ENCODE peak calls at places on chromosomes 2 and 18, in four cellular contexts. R is K562, I is fibroblast of lung, M is tibial nerve. L is an unnamed sample.

GRCh38 chr18:48947583-48947982 is 3.2 kb downstream of the SMAD7 start:
- DNase-seq in I (no peak), R (no peak), M (no peak), L (no peak)

GRCh38 chr18:62925031-62925688 is 209.8 kb downstream of the PHLPP1 start:
- DNase-seq in R (no peak), M (no peak), I (peak; percentile 55), L (no peak)

GRCh38 chr18:24398515-24398914 is 891 bp upstream of the OSBPL1A start:
- DNase-seq in I (peak; percentile 68), R (no peak), M (no peak), L (no peak)

GRCh38 chr2:37625781-37626548 is 45.5 kb downstream of the CDC42EP3 start:
- DNase-seq in I (peak; percentile 97), R (no peak), M (no peak), L (peak; percentile 59)

GRCh38 chr2:77144772-77145171 is 377.4 kb downstream of the LRRTM4 start:
- DNase-seq in R (no peak), M (no peak), I (no peak), L (no peak)

GRCh38 chr18:59695551-59695950 is 1.7 kb downstream of the CCBE1 start:
- DNase-seq in R (no peak), I (no peak), M (no peak), L (no peak)

GRCh38 chr2:8138923-8139667 is 542.8 kb upstream of the ID2 start:
- DNase-seq in I (no peak), R (no peak), M (peak; percentile 35), L (no peak)

GRCh38 chr18:3151379-3152264 is 68.1 kb downstream of the MYOM1 start:
- DNase-seq in I (peak; percentile 20), R (peak; percentile 52), M (no peak), L (no peak)

GRCh38 chr2:26555246-26556133 is 77.6 kb upstream of the OTOF start:
- DNase-seq in M (no peak), R (peak; percentile 38), I (no peak), L (no peak)

GRCh38 chr2:41706261-41706660 is 341.6 kb upstream of the PKDCC start:
- DNase-seq in M (no peak), R (no peak), I (no peak), L (no peak)

GRCh38 chr18:23421277-23421676 is 31.8 kb upstream of the RIOK3 start:
- DNase-seq in I (no peak), R (no peak), M (no peak), L (no peak)

GRCh38 chr18:13501896-13502295 is 224.5 kb downstream of the FAM210A start:
- DNase-seq in M (no peak), R (no peak), I (peak; percentile 42), L (no peak)

GRCh38 chr2:169776483-169776802 is 22.2 kb upstream of the SSB start:
- DNase-seq in R (no peak), M (no peak), I (peak; percentile 29), L (no peak)

GRCh38 chr2:172311921-172312345 is 115.5 kb upstream of the ITGA6 start:
- DNase-seq in M (peak; percentile 23), I (no peak), R (no peak), L (no peak)

GRCh38 chr2:108632748-108633147 is 86.5 kb upstream of the RANBP2 start:
- DNase-seq in R (no peak), I (no peak), M (no peak), L (no peak)

GRCh38 chr2:222835142-222835822 is 25.6 kb upstream of the ACSL3 start:
- DNase-seq in R (no peak), M (no peak), I (no peak), L (no peak)

GRCh38 chr2:197057946-197058345 is 131.4 kb upstream of the PGAP1 start:
- DNase-seq in M (no peak), R (no peak), I (no peak), L (no peak)

GRCh38 chr18:45650321-45650720 is 35.0 kb downstream of the SLC14A2 start:
- DNase-seq in M (no peak), I (no peak), R (no peak), L (no peak)

GRCh38 chr2:22340711-22341110 is 1044.3 kb upstream of the KLHL29 start:
- DNase-seq in M (no peak), R (no peak), I (no peak), L (no peak)

GRCh38 chr2:131646669-131647297 is 119.1 kb downstream of the CCDC74A start:
- DNase-seq in M (no peak), R (no peak), I (peak; percentile 14), L (no peak)

GRCh38 chr18:37869051-37869450 is 303.5 kb upstream of the CELF4 start:
- DNase-seq in R (no peak), M (no peak), I (no peak), L (no peak)

GRCh38 chr2:47088371-47089082 is 66.6 kb downstream of the STPG4 start:
- DNase-seq in I (peak; percentile 67), M (no peak), R (peak; percentile 76), L (no peak)

GRCh38 chr2:205060269-205060668 is 515.0 kb downstream of the PARD3B start:
- DNase-seq in R (no peak), M (no peak), I (peak; percentile 84), L (no peak)

GRCh38 chr2:59804662-59805258 is 748.7 kb downstream of the BCL11A start:
- DNase-seq in M (no peak), R (no peak), I (no peak), L (no peak)

GRCh38 chr2:205929445-205930027 is 156.4 kb downstream of the INO80D start:
- DNase-seq in I (no peak), M (no peak), R (no peak), L (no peak)

GRCh38 chr2:37506407-37507068 is 162.1 kb downstream of the QPCT start:
- DNase-seq in R (no peak), M (no peak), I (peak; percentile 36), L (no peak)

GRCh38 chr2:225310745-225311144 is 88.8 kb upstream of the NYAP2 start:
- DNase-seq in R (no peak), I (no peak), M (no peak), L (no peak)

GRCh38 chr2:45974056-45974455 is 322.6 kb downstream of the PRKCE start:
- DNase-seq in M (no peak), R (no peak), I (no peak), L (no peak)

GRCh38 chr18:46431522-46432171 is 225.4 kb downstream of the LOXHD1 start:
- DNase-seq in R (no peak), M (no peak), I (no peak), L (no peak)

GRCh38 chr2:23383087-23383486 is 1.9 kb upstream of the KLHL29 start:
- DNase-seq in M (no peak), R (peak; percentile 40), I (no peak), L (no peak)

DNA sequence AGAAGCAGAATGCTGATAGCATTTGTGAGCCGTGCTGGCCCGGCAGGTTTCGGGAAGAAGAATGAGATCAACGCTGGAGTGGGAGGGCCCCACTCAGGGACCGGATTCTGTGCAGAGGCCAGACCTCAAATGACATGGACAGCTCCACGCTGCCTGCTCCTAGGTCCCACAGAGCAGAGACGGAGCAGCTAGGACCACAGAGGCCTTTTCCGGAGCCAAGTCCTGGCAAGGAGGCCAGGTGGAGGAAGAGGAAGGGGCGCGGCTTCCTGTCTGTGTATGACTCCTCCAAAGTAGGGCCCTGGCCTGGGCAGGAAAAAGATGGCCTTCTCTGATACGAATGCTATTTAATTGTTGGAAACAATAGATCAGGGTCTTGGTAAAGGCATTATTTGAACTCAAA is 139.9 kb downstream of the LRRC30 start:
- DNase-seq in I (no peak), R (no peak), M (peak; percentile 21), L (no peak)
- H3K27ac ChIP-seq in I (no peak overlapping the region), R (no peak overlapping the region), M (no peak overlapping the region), L (no peak overlapping the region)

GRCh38 chr2:10387033-10387432 is 61.1 kb downstream of the ODC1 start:
- DNase-seq in M (no peak), R (no peak), I (no peak), L (no peak)

GRCh38 chr2:10389191-10389590 is 58.9 kb downstream of the ODC1 start:
- DNase-seq in M (no peak), I (no peak), R (no peak), L (no peak)

GRCh38 chr2:10390369-10390801 is 57.7 kb downstream of the ODC1 start:
- DNase-seq in I (no peak), M (no peak), R (peak; percentile 33), L (no peak)

GRCh38 chr2:10392100-10392499 is 56.0 kb downstream of the ODC1 start:
- DNase-seq in I (no peak), R (no peak), M (no peak), L (no peak)

GRCh38 chr2:10389596-10389995 is 58.5 kb downstream of the ODC1 start:
- DNase-seq in I (no peak), M (no peak), R (no peak), L (no peak)
- H3K27ac ChIP-seq in I (no peak overlapping the region), M (peak overlapping the region; percentile 22), R (no peak overlapping the region), L (no peak overlapping the region)

GRCh38 chr2:128537646-128538045 is 219.0 kb upstream of the HS6ST1 start:
- DNase-seq in I (peak; percentile 62), R (no peak), M (no peak), L (no peak)

GRCh38 chr2:128540670-128541069 is 222.0 kb upstream of the HS6ST1 start:
- DNase-seq in M (no peak), I (no peak), R (no peak), L (no peak)

GRCh38 chr2:128535928-128536327 is 217.3 kb upstream of the HS6ST1 start:
- DNase-seq in R (no peak), I (peak; percentile 93), M (no peak), L (no peak)

GRCh38 chr2:128536925-128537620 is 218.4 kb upstream of the HS6ST1 start:
- DNase-seq in I (peak; percentile 98), R (peak; percentile 57), M (no peak), L (no peak)

DNA sequence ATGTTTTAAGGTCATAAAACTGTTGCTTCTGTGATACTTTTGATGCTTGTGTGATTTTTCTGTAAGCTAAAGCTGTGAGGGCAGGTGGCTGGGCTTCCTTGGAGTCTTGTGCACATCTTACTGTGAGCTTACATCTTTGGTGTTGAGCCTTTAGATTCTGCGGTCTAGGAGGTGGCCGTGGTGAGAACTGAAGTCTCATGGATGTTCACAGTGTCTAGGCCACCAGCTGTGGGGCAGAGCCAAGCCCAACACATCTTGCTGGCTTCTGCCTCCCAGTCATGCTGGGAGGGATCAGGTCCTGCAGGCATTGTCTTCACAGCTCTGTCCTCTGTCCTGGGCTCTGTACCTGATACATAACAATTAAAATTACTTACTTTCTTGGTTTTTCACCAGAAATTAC is 219.7 kb upstream of the HS6ST1 start:
- DNase-seq in M (no peak), R (no peak), I (no peak), L (no peak)
- H3K27ac ChIP-seq in M (no peak overlapping the region), R (no peak overlapping the region), I (no peak overlapping the region), L (no peak overlapping the region)

GRCh38 chr2:55230551-55230950 is 1.5 kb downstream of the CLHC1 start:
- DNase-seq in R (no peak), I (no peak), M (no peak), L (no peak)

GRCh38 chr2:55225481-55226020 is 6.5 kb downstream of the CLHC1 start:
- DNase-seq in M (no peak), I (no peak), R (no peak), L (no peak)

GRCh38 chr2:55229221-55229620 is 2.9 kb downstream of the CLHC1 start:
- DNase-seq in M (no peak), R (no peak), I (peak; percentile 19), L (no peak)

GRCh38 chr2:55224761-55225261 is 7.3 kb downstream of the CLHC1 start:
- DNase-seq in M (no peak), I (no peak), R (peak; percentile 23), L (no peak)

DNA sequence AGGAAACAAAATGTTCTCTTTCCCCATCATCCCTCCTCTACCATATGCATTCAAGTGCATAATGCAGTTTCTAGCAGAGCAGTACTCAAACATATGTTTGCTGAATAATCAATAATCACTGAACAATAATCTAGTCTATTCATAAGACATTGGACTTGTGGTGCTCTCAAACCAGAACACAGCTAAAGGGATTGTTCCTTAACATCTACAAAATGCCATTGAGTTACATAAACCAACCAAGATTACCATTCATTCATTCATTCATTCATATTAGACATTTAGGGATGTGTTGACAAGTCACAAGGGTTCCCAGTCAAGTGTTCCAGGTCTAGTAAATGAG is 3.9 kb downstream of the CLHC1 start:
- DNase-seq in I (no peak), M (no peak), R (no peak), L (no peak)
- H3K27ac ChIP-seq in I (no peak overlapping the region), M (no peak overlapping the region), R (peak overlapping the region; percentile 57), L (peak overlapping the region; percentile 50)